ENCODE peak calls at places on chromosome 9, in six cellular contexts. V is NCI-H774; R is C1 segment of cervical spinal cord; S is NCI-H1092; Q is Right ventricle myocardium superior; D is activated CD4-positive, alpha-beta T cell treated with anti-CD3 and anti-CD28 coated beads, Interleukin-2, amount 50 U/mL, for 48 hours. B is an unnamed sample.

GRCh38 chr9:132880311-132880661 is 1.6 kb downstream of the SPACA9 start:
- DNase-seq in V (no peak), R (peak), S (no peak), Q (no peak), D (no peak), B (no peak)

GRCh38 chr9:72476617-72477375 is 44.6 kb upstream of the TMC1 start:
- DNase-seq in V (no peak), R (no peak), S (no peak), Q (no peak), D (peak), B (no peak)

GRCh38 chr9:127944586-127945218 is 7.0 kb upstream of the DPM2 start:
- DNase-seq in V (no peak), R (no peak), S (no peak), Q (no peak), D (no peak), B (no peak)

GRCh38 chr9:9215050-9215449 is 1397.8 kb downstream of the PTPRD start:
- DNase-seq in V (peak), R (no peak), S (no peak), Q (no peak), D (no peak), B (no peak)

GRCh38 chr9:98709968-98710965 is 1.5 kb upstream of the GABBR2 start:
- DNase-seq in V (no peak), R (no peak), S (no peak), Q (no peak), D (no peak), B (no peak)

GRCh38 chr9:128055222-128056040 is 11.7 kb downstream of the NAIF1 start:
- DNase-seq in V (no peak), R (peak), S (no peak), Q (peak), D (no peak), B (no peak)

GRCh38 chr9:35996358-35996970 is 38.5 kb upstream of the OR2S2 start:
- DNase-seq in V (no peak), R (no peak), S (no peak), Q (no peak), D (no peak), B (no peak)

GRCh38 chr9:33921967-33922895 is 105.3 kb downstream of the UBE2R2 start:
- DNase-seq in V (no peak), R (no peak), S (no peak), Q (no peak), D (peak), B (no peak)

GRCh38 chr9:3946840-3947239 is 353.0 kb downstream of the GLIS3 start:
- DNase-seq in V (no peak), R (no peak), S (no peak), Q (no peak), D (no peak), B (no peak)

GRCh38 chr9:90458485-90458884 is 184.1 kb downstream of the DIRAS2 start:
- DNase-seq in V (no peak), R (no peak), S (peak), Q (no peak), D (no peak), B (no peak)

GRCh38 chr9:137422668-137423000 is 328 bp downstream of the EXD3 start:
- DNase-seq in V (peak), R (no peak), S (no peak), Q (peak), D (peak), B (peak)

GRCh38 chr9:80320480-80320879 is 748.7 kb downstream of the TLE4 start:
- DNase-seq in V (no peak), R (no peak), S (no peak), Q (no peak), D (no peak), B (no peak)

GRCh38 chr9:82604947-82605656 is 457.8 kb downstream of the RASEF start:
- DNase-seq in V (no peak), R (no peak), S (no peak), Q (no peak), D (no peak), B (no peak)

GRCh38 chr9:136297016-136297691 is 6.7 kb downstream of the CCDC187 start:
- DNase-seq in V (peak), R (no peak), S (no peak), Q (no peak), D (no peak), B (peak)